ENCODE peak calls at places on chromosomes 5 and 9, in seven cellular contexts. One of them, this sample, is unnamed.
A peak's percentile ranks its signal among the peaks of the same experiment; 100 is the strongest.

GRCh38 chr5:74075900-74076484 is 450.0 kb downstream of the ARHGEF28 start:
- DNase-seq in H9: no peak
- DNase-seq in H1: no peak
- DNase-seq in trophoblast cell: peak; percentile 45
- DNase-seq in mesendoderm: no peak
- DNase-seq in neuronal stem cell: no peak
- DNase-seq in IMR-90: peak; percentile 7
- DNase-seq in this sample: no peak

GRCh38 chr5:73266925-73267775 is 94.2 kb downstream of the TMEM174 start:
- DNase-seq in trophoblast cell: no peak
- DNase-seq in mesendoderm: no peak
- DNase-seq in H1: no peak
- DNase-seq in neuronal stem cell: peak; percentile 42
- DNase-seq in IMR-90: peak; percentile 31
- DNase-seq in H9: no peak
- DNase-seq in this sample: no peak

GRCh38 chr9:112898872-112899281 is 8.2 kb upstream of the SLC46A2 start:
- DNase-seq in trophoblast cell: no peak
- DNase-seq in IMR-90: no peak
- DNase-seq in H9: no peak
- DNase-seq in mesendoderm: no peak
- DNase-seq in neuronal stem cell: no peak
- DNase-seq in H1: no peak
- DNase-seq in this sample: no peak

GRCh38 chr5:154546719-154547118 is 68.7 kb upstream of the HAND1 start:
- DNase-seq in trophoblast cell: no peak
- DNase-seq in IMR-90: no peak
- DNase-seq in H1: no peak
- DNase-seq in mesendoderm: no peak
- DNase-seq in neuronal stem cell: no peak
- DNase-seq in H9: no peak
- DNase-seq in this sample: no peak

GRCh38 chr5:67515762-67516161 is 319.2 kb upstream of the CD180 start:
- DNase-seq in H9: no peak
- DNase-seq in IMR-90: no peak
- DNase-seq in trophoblast cell: no peak
- DNase-seq in H1: no peak
- DNase-seq in mesendoderm: no peak
- DNase-seq in neuronal stem cell: no peak
- DNase-seq in this sample: no peak

GRCh38 chr9:113808391-113809191 is 67.5 kb upstream of the ZNF618 start:
- DNase-seq in neuronal stem cell: no peak
- DNase-seq in H1: peak; percentile 42
- DNase-seq in trophoblast cell: peak; percentile 17
- DNase-seq in mesendoderm: peak; percentile 57
- DNase-seq in H9: no peak
- DNase-seq in IMR-90: peak; percentile 83
- DNase-seq in this sample: peak; percentile 69

GRCh38 chr5:43156388-43156787 is 35.6 kb upstream of the NIM1K start:
- DNase-seq in trophoblast cell: no peak
- DNase-seq in H9: no peak
- DNase-seq in mesendoderm: no peak
- DNase-seq in neuronal stem cell: no peak
- DNase-seq in IMR-90: peak; percentile 61
- DNase-seq in H1: no peak
- DNase-seq in this sample: peak; percentile 17

GRCh38 chr9:81266674-81267073 is 422.7 kb downstream of the TLE1 start:
- DNase-seq in H9: no peak
- DNase-seq in H1: no peak
- DNase-seq in IMR-90: peak; percentile 78
- DNase-seq in neuronal stem cell: no peak
- DNase-seq in mesendoderm: no peak
- DNase-seq in trophoblast cell: no peak
- DNase-seq in this sample: peak; percentile 77

GRCh38 chr9:137161558-137162483 is 8.0 kb downstream of the LRRC26 start:
- DNase-seq in trophoblast cell: no peak
- DNase-seq in H9: no peak
- DNase-seq in mesendoderm: peak; percentile 21
- DNase-seq in IMR-90: no peak
- DNase-seq in neuronal stem cell: no peak
- DNase-seq in H1: peak; percentile 76
- DNase-seq in this sample: no peak

GRCh38 chr5:93460286-93460685 is 120.7 kb downstream of the NR2F1-AS1 start:
- DNase-seq in mesendoderm: no peak
- DNase-seq in IMR-90: no peak
- DNase-seq in neuronal stem cell: no peak
- DNase-seq in trophoblast cell: no peak
- DNase-seq in H9: no peak
- DNase-seq in H1: no peak
- DNase-seq in this sample: no peak

GRCh38 chr9:83920469-83920941 is 727 bp downstream of the KIF27 start:
- DNase-seq in trophoblast cell: peak; percentile 80
- DNase-seq in mesendoderm: peak; percentile 88
- DNase-seq in IMR-90: peak; percentile 38
- DNase-seq in H9: no peak
- DNase-seq in H1: no peak
- DNase-seq in neuronal stem cell: no peak
- DNase-seq in this sample: peak; percentile 64

GRCh38 chr9:4553951-4554381 is 63.7 kb downstream of the SLC1A1 start:
- DNase-seq in IMR-90: peak; percentile 57
- DNase-seq in mesendoderm: no peak
- DNase-seq in trophoblast cell: peak; percentile 17
- DNase-seq in H1: no peak
- DNase-seq in H9: no peak
- DNase-seq in neuronal stem cell: no peak
- DNase-seq in this sample: no peak

GRCh38 chr5:34452170-34452828 is 203.8 kb upstream of the RAI14 start:
- DNase-seq in mesendoderm: peak; percentile 64
- DNase-seq in neuronal stem cell: no peak
- DNase-seq in H9: no peak
- DNase-seq in trophoblast cell: peak; percentile 60
- DNase-seq in IMR-90: peak; percentile 52
- DNase-seq in H1: no peak
- DNase-seq in this sample: peak; percentile 35

GRCh38 chr9:8904971-8905370 is 1105.4 kb upstream of the DMAC1 start:
- DNase-seq in mesendoderm: no peak
- DNase-seq in IMR-90: no peak
- DNase-seq in trophoblast cell: no peak
- DNase-seq in H1: no peak
- DNase-seq in H9: no peak
- DNase-seq in neuronal stem cell: no peak
- DNase-seq in this sample: no peak

GRCh38 chr5:7565559-7565958 is 169.6 kb downstream of the ADCY2 start:
- DNase-seq in mesendoderm: no peak
- DNase-seq in IMR-90: no peak
- DNase-seq in H1: no peak
- DNase-seq in neuronal stem cell: no peak
- DNase-seq in H9: no peak
- DNase-seq in trophoblast cell: no peak
- DNase-seq in this sample: no peak

GRCh38 chr9:34547960-34548603 is 25.3 kb upstream of the ENHO start:
- DNase-seq in IMR-90: peak; percentile 51
- DNase-seq in neuronal stem cell: peak; percentile 60
- DNase-seq in trophoblast cell: peak; percentile 55
- DNase-seq in H1: peak; percentile 89
- DNase-seq in H9: peak; percentile 83
- DNase-seq in mesendoderm: peak; percentile 68
- DNase-seq in this sample: peak; percentile 72

GRCh38 chr9:128503870-128504269 is 649 bp upstream of the GLE1 start:
- DNase-seq in mesendoderm: no peak
- DNase-seq in neuronal stem cell: no peak
- DNase-seq in H1: no peak
- DNase-seq in IMR-90: no peak
- DNase-seq in trophoblast cell: peak; percentile 31
- DNase-seq in H9: no peak
- DNase-seq in this sample: peak; percentile 2

GRCh38 chr5:131268758-131269370 is 5.0 kb downstream of the CDC42SE2 start:
- DNase-seq in trophoblast cell: no peak
- DNase-seq in mesendoderm: no peak
- DNase-seq in H1: no peak
- DNase-seq in IMR-90: peak; percentile 52
- DNase-seq in neuronal stem cell: no peak
- DNase-seq in H9: no peak
- DNase-seq in this sample: no peak

GRCh38 chr9:72137697-72138365 is 11.4 kb upstream of the GDA start:
- DNase-seq in trophoblast cell: no peak
- DNase-seq in H9: no peak
- DNase-seq in H1: no peak
- DNase-seq in mesendoderm: no peak
- DNase-seq in IMR-90: no peak
- DNase-seq in neuronal stem cell: no peak
- DNase-seq in this sample: no peak

GRCh38 chr5:20974423-20974822 is 986.4 kb upstream of the CDH18 start:
- DNase-seq in IMR-90: no peak
- DNase-seq in trophoblast cell: no peak
- DNase-seq in H9: no peak
- DNase-seq in mesendoderm: peak; percentile 74
- DNase-seq in neuronal stem cell: no peak
- DNase-seq in H1: no peak
- DNase-seq in this sample: no peak

GRCh38 chr5:176364765-176365662 is at the start of gene ARL10:
- DNase-seq in H9: peak; percentile 43
- DNase-seq in IMR-90: peak; percentile 20
- DNase-seq in neuronal stem cell: peak; percentile 46
- DNase-seq in mesendoderm: peak; percentile 27
- DNase-seq in H1: peak; percentile 72
- DNase-seq in trophoblast cell: no peak
- DNase-seq in this sample: peak; percentile 15

GRCh38 chr5:159156839-159157238 is 52.5 kb downstream of the RNF145 start:
- DNase-seq in H9: no peak
- DNase-seq in IMR-90: peak; percentile 83
- DNase-seq in neuronal stem cell: peak; percentile 59
- DNase-seq in mesendoderm: peak; percentile 76
- DNase-seq in H1: no peak
- DNase-seq in trophoblast cell: peak; percentile 91
- DNase-seq in this sample: peak; percentile 75

GRCh38 chr5:72177538-72177937 is 70.3 kb downstream of the MAP1B start:
- DNase-seq in neuronal stem cell: no peak
- DNase-seq in H9: no peak
- DNase-seq in H1: no peak
- DNase-seq in trophoblast cell: no peak
- DNase-seq in IMR-90: no peak
- DNase-seq in mesendoderm: no peak
- DNase-seq in this sample: no peak

GRCh38 chr5:80959138-80959537 is 1.0 kb upstream of the RASGRF2 start:
- DNase-seq in neuronal stem cell: no peak
- DNase-seq in trophoblast cell: peak; percentile 95
- DNase-seq in mesendoderm: peak; percentile 65
- DNase-seq in H9: no peak
- DNase-seq in H1: no peak
- DNase-seq in IMR-90: no peak
- DNase-seq in this sample: no peak

GRCh38 chr9:9299134-9299533 is 1313.7 kb downstream of the PTPRD start:
- DNase-seq in trophoblast cell: no peak
- DNase-seq in neuronal stem cell: no peak
- DNase-seq in H1: no peak
- DNase-seq in H9: no peak
- DNase-seq in IMR-90: no peak
- DNase-seq in mesendoderm: peak; percentile 3
- DNase-seq in this sample: no peak

DNA sequence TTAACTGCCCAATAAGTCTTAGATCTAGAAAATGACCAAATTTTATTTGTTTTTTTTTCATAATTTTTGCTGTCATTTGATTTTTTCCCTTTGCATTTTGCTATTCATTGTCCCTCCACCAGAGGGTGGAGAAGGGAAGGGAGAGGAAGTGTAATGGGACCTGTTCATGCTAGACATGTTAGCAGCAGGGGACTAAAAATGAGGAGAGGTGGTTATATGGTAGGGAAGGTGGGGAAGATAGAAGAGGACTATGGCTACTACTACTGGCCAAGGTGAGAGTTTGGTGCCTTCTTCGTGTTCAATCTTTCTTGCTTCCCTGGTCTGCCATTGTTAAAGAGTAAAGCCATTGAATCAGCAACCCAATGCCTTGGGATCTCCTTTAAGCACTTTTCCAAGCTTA is 6.4 kb downstream of the GRIA1 start:
- DNase-seq in trophoblast cell: peak; percentile 51
- DNase-seq in IMR-90: peak; percentile 57
- DNase-seq in H9: no peak
- DNase-seq in H1: no peak
- DNase-seq in neuronal stem cell: no peak
- DNase-seq in mesendoderm: peak; percentile 68
- DNase-seq in this sample: peak; percentile 56
- H4K8ac ChIP-seq in trophoblast cell: no peak overlapping the region
- H4K8ac ChIP-seq in IMR-90: no peak overlapping the region
- H4K8ac ChIP-seq in H9: no peak overlapping the region
- H4K8ac ChIP-seq in H1: no peak overlapping the region
- H4K8ac ChIP-seq in neuronal stem cell: no peak overlapping the region
- H4K8ac ChIP-seq in mesendoderm: no peak overlapping the region
- H4K8ac ChIP-seq in this sample: no peak overlapping the region

GRCh38 chr5:140270008-140270407 is 32.9 kb downstream of the PFDN1 start:
- DNase-seq in trophoblast cell: no peak
- DNase-seq in H9: no peak
- DNase-seq in IMR-90: no peak
- DNase-seq in neuronal stem cell: no peak
- DNase-seq in H1: no peak
- DNase-seq in mesendoderm: no peak
- DNase-seq in this sample: no peak
- H3K18ac ChIP-seq in trophoblast cell: no peak overlapping the region
- H3K18ac ChIP-seq in H9: no peak overlapping the region
- H3K18ac ChIP-seq in IMR-90: no peak overlapping the region
- H3K18ac ChIP-seq in neuronal stem cell: no peak overlapping the region
- H3K18ac ChIP-seq in H1: no peak overlapping the region
- H3K18ac ChIP-seq in mesendoderm: no peak overlapping the region
- H3K18ac ChIP-seq in this sample: no peak overlapping the region

DNA sequence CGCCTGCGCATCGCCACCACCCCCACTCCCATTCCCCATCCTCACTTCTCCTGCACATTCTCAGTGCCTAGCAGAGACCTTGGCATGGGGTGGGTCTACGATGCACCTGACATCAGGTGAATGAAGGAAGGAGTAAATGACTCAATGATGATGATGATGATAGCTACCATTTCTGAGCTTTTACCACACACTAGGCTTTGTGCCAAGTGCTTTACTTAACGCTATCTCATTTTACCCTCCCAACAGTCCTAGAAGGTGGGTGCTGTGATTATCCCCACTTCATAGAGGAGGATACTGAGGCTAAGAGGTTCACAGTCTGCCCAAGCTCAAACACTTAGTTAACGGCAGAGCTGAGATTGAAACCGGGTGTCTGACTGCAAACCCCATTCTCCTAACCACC is 27.1 kb downstream of the CAMK2A start:
- DNase-seq in H1: no peak
- DNase-seq in neuronal stem cell: no peak
- DNase-seq in trophoblast cell: no peak
- DNase-seq in H9: no peak
- DNase-seq in IMR-90: no peak
- DNase-seq in mesendoderm: no peak
- DNase-seq in this sample: no peak
- H4K8ac ChIP-seq in H1: no peak overlapping the region
- H4K8ac ChIP-seq in neuronal stem cell: no peak overlapping the region
- H4K8ac ChIP-seq in trophoblast cell: no peak overlapping the region
- H4K8ac ChIP-seq in H9: no peak overlapping the region
- H4K8ac ChIP-seq in IMR-90: no peak overlapping the region
- H4K8ac ChIP-seq in mesendoderm: no peak overlapping the region
- H4K8ac ChIP-seq in this sample: no peak overlapping the region

GRCh38 chr9:123421801-123422455 is 65.9 kb downstream of the CRB2 start:
- DNase-seq in neuronal stem cell: no peak
- DNase-seq in trophoblast cell: peak; percentile 94
- DNase-seq in IMR-90: no peak
- DNase-seq in H1: no peak
- DNase-seq in mesendoderm: peak; percentile 85
- DNase-seq in H9: no peak
- DNase-seq in this sample: no peak
- H3K18ac ChIP-seq in neuronal stem cell: no peak overlapping the region
- H3K18ac ChIP-seq in trophoblast cell: no peak overlapping the region
- H3K18ac ChIP-seq in IMR-90: no peak overlapping the region
- H3K18ac ChIP-seq in H1: peak overlapping the region; percentile 42
- H3K18ac ChIP-seq in mesendoderm: no peak overlapping the region
- H3K18ac ChIP-seq in H9: no peak overlapping the region
- H3K18ac ChIP-seq in this sample: no peak overlapping the region